ENCODE peak calls at places on chromosomes 3 and 15, in nine cellular contexts. X is renal cortical epithelial cell, W is NCI-H524, U is activated gamma-delta T cell, A is RWPE1, T is EL, M is fibroblast of pulmonary artery, P is retinal pigment epithelial cell, K is AG04449. J is an unnamed sample.

GRCh38 chr15:73239564-73240208 is 129.1 kb downstream of the HCN4 start:
- DNase-seq in X (no peak), W (no peak), U (no peak), A (no peak), T (no peak), M (peak), P (no peak), K (no peak), J (no peak)

GRCh38 chr3:198092276-198092675 is 132.3 kb downstream of the LMLN start:
- DNase-seq in X (no peak), W (no peak), U (no peak), A (no peak), T (no peak), M (no peak), P (no peak), K (no peak), J (no peak)

GRCh38 chr15:66997212-66997611 is 68.2 kb upstream of the SMAD3 start:
- DNase-seq in X (peak), W (no peak), U (no peak), A (peak), T (peak), M (peak), P (peak), K (peak), J (no peak)

GRCh38 chr3:11238057-11238456 is 34.1 kb upstream of the ATG7 start:
- DNase-seq in X (peak), W (no peak), U (no peak), A (peak), T (peak), M (peak), P (peak), K (peak), J (no peak)

GRCh38 chr15:97993310-97993738 is 32.8 kb downstream of the ARRDC4 start:
- DNase-seq in X (no peak), W (no peak), U (no peak), A (no peak), T (peak), M (no peak), P (no peak), K (no peak), J (no peak)

GRCh38 chr3:46708401-46709146 is 7.4 kb downstream of the TMIE start:
- DNase-seq in X (no peak), W (no peak), U (no peak), A (no peak), T (no peak), M (no peak), P (no peak), K (no peak), J (no peak)

GRCh38 chr3:42762046-42762724 is 10.9 kb downstream of the CCDC13 start:
- DNase-seq in X (no peak), W (no peak), U (no peak), A (no peak), T (no peak), M (no peak), P (no peak), K (no peak), J (no peak)

GRCh38 chr3:29718661-29719065 is 437.8 kb downstream of the RBMS3 start:
- DNase-seq in X (peak), W (no peak), U (no peak), A (peak), T (no peak), M (peak), P (peak), K (no peak), J (no peak)

GRCh38 chr3:120177151-120177550 is 82.9 kb upstream of the GSK3B start:
- DNase-seq in X (peak), W (no peak), U (no peak), A (peak), T (peak), M (peak), P (no peak), K (no peak), J (no peak)